ENCODE peak calls at places on chromosomes 11 and 22, in four cellular contexts. Z is suprapubic skin, O is K562, P is A549. L is an unnamed sample. For H3K4me1 and H3K9me3, the result is how much of the 10 kb centered on the place peaks cover.

GRCh38 chr22:29154364-29155048 is 51.2 kb upstream of the EMID1 start:
- DNase-seq in Z (peak), O (peak), P (peak), L (no peak)

GRCh38 chr11:100830978-100831732 is 144.1 kb downstream of the ARHGAP42 start:
- DNase-seq in Z (no peak), O (no peak), P (no peak), L (no peak)

GRCh38 chr11:28269621-28270020 is 161.4 kb downstream of the METTL15 start:
- DNase-seq in Z (no peak), O (no peak), P (no peak), L (no peak)

GRCh38 chr22:22684605-22685561 is 40.5 kb downstream of the GGTLC2 start:
- DNase-seq in Z (no peak), O (peak), P (no peak), L (no peak)

GRCh38 chr11:61413496-61413895 is 16.3 kb downstream of the CPSF7 start:
- DNase-seq in Z (no peak), O (no peak), P (no peak), L (no peak)

GRCh38 chr11:62958547-62959071 is 26.2 kb downstream of the SLC22A6 start:
- DNase-seq in Z (no peak), O (no peak), P (no peak), L (no peak)

GRCh38 chr11:72114570-72114969 is 2.1 kb upstream of the ANAPC15 start:
- DNase-seq in Z (no peak), O (no peak), P (no peak), L (no peak)

GRCh38 chr11:92473736-92474135 is 249.1 kb downstream of the FAT3 start:
- DNase-seq in Z (no peak), O (no peak), P (no peak), L (no peak)

GRCh38 chr11:77884186-77884828 is 63.4 kb downstream of the AAMDC start:
- DNase-seq in Z (no peak), O (no peak), P (no peak), L (no peak)

GRCh38 chr22:39283312-39284141 is 35.9 kb downstream of the RPL3 start:
- DNase-seq in Z (no peak), O (peak), P (no peak), L (no peak)

GRCh38 chr22:28773461-28773867 is 969 bp downstream of the CCDC117 start:
- DNase-seq in Z (no peak), O (no peak), P (peak), L (no peak)

GRCh38 chr11:21374381-21374780 is 705.0 kb downstream of the NELL1 start:
- DNase-seq in Z (no peak), O (no peak), P (no peak), L (no peak)

GRCh38 chr11:69486056-69486772 is 4.8 kb downstream of the LINC01488 start:
- DNase-seq in Z (no peak), O (no peak), P (no peak), L (no peak)

GRCh38 chr11:107858217-107859070 is at the start of gene SLC35F2:
- DNase-seq in Z (no peak), O (peak), P (peak), L (peak)

GRCh38 chr11:83157755-83158473 is 983 bp downstream of the PCF11 start:
- DNase-seq in Z (no peak), O (peak), P (peak), L (no peak)

GRCh38 chr11:115385211-115385610 is 119.0 kb downstream of the CADM1 start:
- DNase-seq in Z (no peak), O (no peak), P (no peak), L (no peak)

GRCh38 chr11:29507381-29507780 is 509.4 kb downstream of the KCNA4 start:
- DNase-seq in Z (no peak), O (no peak), P (no peak), L (no peak)

GRCh38 chr11:23564370-23564769 is 704.1 kb upstream of the CCDC179 start:
- DNase-seq in Z (no peak), O (no peak), P (no peak), L (no peak)

GRCh38 chr11:71437879-71438278 is 10.3 kb downstream of the DHCR7 start:
- DNase-seq in Z (no peak), O (no peak), P (no peak), L (no peak)

GRCh38 chr11:1559103-1559951 is 12.7 kb downstream of the DUSP8 start:
- DNase-seq in Z (peak), O (no peak), P (peak), L (peak)

GRCh38 chr22:44191036-44191454 is 10.3 kb downstream of the PARVG start:
- DNase-seq in Z (no peak), O (no peak), P (no peak), L (no peak)

GRCh38 chr11:20110908-20111669 is 49.2 kb downstream of the DBX1 start:
- DNase-seq in Z (no peak), O (peak), P (peak), L (peak)

GRCh38 chr11:46373787-46374740 is 7.4 kb upstream of the MDK start:
- DNase-seq in Z (no peak), O (no peak), P (no peak), L (no peak)

GRCh38 chr11:17978553-17979287 is 34.1 kb downstream of the SERGEF start:
- DNase-seq in Z (no peak), O (peak), P (peak), L (no peak)

GRCh38 chr22:36155702-36156101 is 4.9 kb downstream of the APOL3 start:
- DNase-seq in Z (no peak), O (peak), P (no peak), L (no peak)

GRCh38 chr22:35961480-35961902 is 67.1 kb downstream of the RBFOX2 start:
- DNase-seq in Z (no peak), O (no peak), P (peak), L (no peak)

GRCh38 chr22:26893034-26893710 is 235.8 kb downstream of the MIAT start:
- DNase-seq in Z (no peak), O (no peak), P (no peak), L (no peak)

GRCh38 chr11:96328395-96329010 is 14.5 kb downstream of the MAML2 start:
- DNase-seq in Z (no peak), O (peak), P (no peak), L (no peak)

GRCh38 chr22:25447689-25448434 is 116.6 kb upstream of the GRK3 start:
- DNase-seq in Z (peak), O (peak), P (peak), L (peak)

GRCh38 chr11:35036642-35037041 is 102.3 kb upstream of the CD44 start:
- DNase-seq in Z (no peak), O (peak), P (no peak), L (no peak)

GRCh38 chr11:61694971-61695706 is 14.9 kb downstream of the DAGLA start:
- DNase-seq in Z (peak), O (no peak), P (no peak), L (no peak)

GRCh38 chr11:108432783-108433182 is 34.5 kb downstream of the C11orf65 start:
- DNase-seq in Z (no peak), O (no peak), P (no peak), L (no peak)

GRCh38 chr11:44269369-44270351 is 40.3 kb downstream of the ALX4 start:
- DNase-seq in Z (peak), O (peak), P (no peak), L (no peak)

DNA sequence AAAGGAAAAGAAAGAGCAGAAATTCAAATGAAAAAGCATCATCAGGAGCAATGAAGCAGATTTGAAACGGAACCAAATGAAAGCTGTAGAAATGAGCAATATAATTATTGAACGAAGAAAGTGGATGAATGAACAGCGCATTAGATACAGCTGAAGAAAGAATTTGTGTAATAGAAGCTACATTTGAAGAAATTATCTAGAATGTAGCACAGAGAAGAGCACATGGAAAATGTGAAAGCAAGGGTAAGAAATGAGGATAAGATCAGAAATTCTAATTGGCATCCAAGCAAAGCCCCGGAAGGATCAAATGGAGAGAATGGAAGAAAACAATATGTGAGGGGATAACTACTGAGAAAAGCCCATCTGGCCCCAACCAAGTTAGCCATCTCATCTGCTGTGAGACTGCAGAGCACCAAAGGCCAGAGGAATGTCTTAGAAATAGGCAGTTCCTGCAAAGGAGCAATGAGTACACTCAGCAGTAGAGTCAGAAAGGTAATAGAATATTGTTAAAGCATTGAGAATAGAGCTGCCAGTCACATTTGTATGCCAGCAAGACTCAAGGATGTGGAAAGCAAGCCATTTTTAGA is 51.9 kb downstream of the MED15 start:
- DNase-seq in Z (no peak), O (no peak), P (no peak), L (no peak)
- H3K4me1 ChIP-seq in Z (under half), O (under half), P (under half), L (under half)

GRCh38 chr11:120618399-120618798 is 106.9 kb downstream of the GRIK4 start:
- DNase-seq in Z (no peak), O (no peak), P (no peak), L (no peak)
- H3K9me3 ChIP-seq in Z (under half), O (under half), P (under half), L (under half)

GRCh38 chr11:93493252-93493897 is 49.8 kb downstream of the SMCO4 start:
- DNase-seq in Z (no peak), O (no peak), P (no peak), L (no peak)

GRCh38 chr11:93491941-93492340 is 51.2 kb downstream of the SMCO4 start:
- DNase-seq in Z (no peak), O (no peak), P (no peak), L (no peak)

GRCh38 chr11:93492464-93493251 is 50.5 kb downstream of the SMCO4 start:
- DNase-seq in Z (no peak), O (no peak), P (no peak), L (no peak)

GRCh38 chr11:93490996-93491618 is 52.1 kb downstream of the SMCO4 start:
- DNase-seq in Z (no peak), O (no peak), P (no peak), L (no peak)

DNA sequence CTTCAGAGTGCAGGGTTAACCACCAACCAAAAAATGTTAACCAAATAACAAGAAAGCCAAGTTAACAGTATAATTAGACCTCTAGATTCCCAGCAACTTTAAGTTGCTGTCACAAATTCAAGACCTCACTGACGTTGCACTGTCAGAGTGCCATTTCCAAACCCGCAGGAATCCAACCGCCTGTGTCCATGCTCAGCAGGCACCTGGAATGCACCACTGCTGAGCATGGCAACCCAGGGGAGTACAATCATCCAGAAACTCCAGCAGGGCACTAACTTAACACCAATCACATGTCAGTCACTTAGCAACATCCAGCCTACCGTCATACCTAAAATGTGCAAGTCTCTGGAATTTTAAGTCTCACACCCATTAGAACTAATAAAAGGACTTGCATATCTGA is 48.9 kb downstream of the SMCO4 start:
- DNase-seq in Z (no peak), O (no peak), P (no peak), L (no peak)
- H3K4me1 ChIP-seq in Z (under half), O (under half), P (under half), L (under half)

DNA sequence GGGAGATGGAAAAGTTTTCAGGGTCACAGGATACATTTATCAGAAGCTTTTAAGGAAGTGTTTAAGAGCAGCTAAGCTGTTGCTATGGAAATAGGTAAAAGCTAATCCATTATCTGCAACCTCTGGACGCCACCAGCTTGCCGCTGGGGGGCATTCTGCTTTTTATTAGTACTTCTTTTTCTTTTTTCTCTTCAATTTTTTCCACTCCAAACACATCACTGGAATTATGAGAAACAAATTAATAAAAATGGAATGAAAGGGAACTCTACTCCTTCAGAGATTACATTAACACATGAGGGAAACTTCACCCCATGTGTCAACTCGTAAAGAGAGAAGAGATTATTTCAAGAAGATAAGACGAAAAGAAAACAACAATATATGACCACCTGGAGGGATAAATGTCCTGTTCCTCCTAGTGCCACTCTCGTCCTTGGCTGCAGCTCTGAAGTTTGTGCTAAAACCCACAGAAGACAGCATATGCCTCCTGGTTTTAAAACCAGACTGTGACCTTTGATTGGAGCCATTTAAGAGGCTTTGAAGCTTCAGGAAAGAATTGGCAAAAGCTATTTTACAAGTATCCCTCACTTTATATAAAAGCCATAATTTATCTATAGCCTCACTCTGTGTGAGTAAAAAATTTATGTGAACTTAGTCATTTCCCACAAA is 972.8 kb downstream of the OPCML start:
- DNase-seq in Z (no peak), O (no peak), P (no peak), L (no peak)
- H3K9me3 ChIP-seq in Z (under half), O (under half), P (under half), L (under half)

GRCh38 chr22:32562396-32562795 is 87.8 kb downstream of the FBXO7 start:
- DNase-seq in Z (no peak), O (no peak), P (no peak), L (no peak)
- H3K4me1 ChIP-seq in Z (half or more), O (under half), P (under half), L (under half)

GRCh38 chr22:47292546-47293320 is 530.3 kb downstream of the TBC1D22A start:
- DNase-seq in Z (peak), O (no peak), P (no peak), L (no peak)

GRCh38 chr22:47293368-47294221 is 531.1 kb downstream of the TBC1D22A start:
- DNase-seq in Z (no peak), O (no peak), P (no peak), L (no peak)

GRCh38 chr22:47295226-47295901 is 532.9 kb downstream of the TBC1D22A start:
- DNase-seq in Z (peak), O (no peak), P (no peak), L (no peak)

GRCh38 chr22:47294571-47294970 is 532.1 kb downstream of the TBC1D22A start:
- DNase-seq in Z (peak), O (no peak), P (no peak), L (no peak)

GRCh38 chr22:47294222-47294532 is 531.7 kb downstream of the TBC1D22A start:
- DNase-seq in Z (peak), O (no peak), P (no peak), L (no peak)
- H3K9me3 ChIP-seq in Z (under half), O (under half), P (under half), L (under half)

GRCh38 chr11:12813371-12814225 is 139.4 kb downstream of the TEAD1 start:
- DNase-seq in Z (no peak), O (peak), P (peak), L (no peak)
- H3K4me1 ChIP-seq in Z (half or more), O (half or more), P (half or more), L (half or more)

GRCh38 chr22:47178339-47178738 is 415.9 kb downstream of the TBC1D22A start:
- DNase-seq in Z (no peak), O (no peak), P (no peak), L (no peak)
- H3K9me3 ChIP-seq in Z (under half), O (under half), P (under half), L (under half)

GRCh38 chr11:75872887-75873416 is 57.9 kb downstream of the UVRAG start:
- DNase-seq in Z (no peak), O (no peak), P (no peak), L (no peak)

GRCh38 chr11:75874942-75875341 is 59.9 kb downstream of the UVRAG start:
- DNase-seq in Z (no peak), O (no peak), P (no peak), L (no peak)

GRCh38 chr11:75869661-75870455 is 54.8 kb downstream of the UVRAG start:
- DNase-seq in Z (no peak), O (no peak), P (no peak), L (no peak)

GRCh38 chr11:75868990-75869389 is 54.0 kb downstream of the UVRAG start:
- DNase-seq in Z (no peak), O (no peak), P (no peak), L (no peak)

DNA sequence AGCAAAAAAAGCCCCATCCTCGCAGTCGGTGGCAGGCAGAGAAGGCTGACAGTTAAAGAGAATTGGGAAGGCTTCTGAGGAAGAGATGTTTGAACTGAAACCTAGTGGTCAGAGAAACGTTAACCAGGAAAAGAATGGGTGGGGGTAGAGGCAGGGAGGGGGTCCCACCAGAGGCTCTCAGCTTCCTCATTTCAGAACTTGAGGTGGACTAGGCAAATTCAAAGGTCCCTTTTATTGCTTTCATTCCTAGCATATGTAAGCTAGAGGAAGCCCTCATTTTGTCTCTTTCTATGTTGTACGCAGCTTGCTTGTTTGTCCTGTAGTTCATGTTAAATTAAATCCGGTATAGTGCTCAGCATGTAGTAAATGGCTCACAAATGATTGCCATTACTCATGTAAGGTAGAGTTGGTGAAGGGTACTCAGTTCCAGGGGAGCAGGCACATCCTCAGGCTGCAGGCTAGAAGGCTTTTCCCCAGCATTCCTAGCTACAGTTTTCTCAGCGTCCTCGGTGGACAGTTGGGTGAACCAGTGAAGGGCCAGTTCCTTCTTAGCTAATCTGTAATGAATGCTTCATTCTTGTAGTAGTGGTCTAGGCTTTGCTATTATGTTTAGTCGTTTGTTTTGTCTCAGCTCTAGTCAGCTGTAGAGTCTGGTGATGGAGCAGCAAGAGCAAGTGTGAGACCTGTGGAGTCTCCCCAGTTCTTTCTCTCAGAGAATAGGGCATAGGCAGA is 58.6 kb downstream of the UVRAG start:
- DNase-seq in Z (no peak), O (no peak), P (no peak), L (no peak)
- H3K4me1 ChIP-seq in Z (under half), O (under half), P (under half), L (under half)

L was measured in RWPE2.